ENCODE peak calls at places on chromosomes 2 and 18, in six cellular contexts. One of them, this sample, is unnamed.

GRCh38 chr18:34926683-34927082 is 114.5 kb upstream of the MAPRE2 start:
- DNase-seq in CD8-positive, alpha-beta T cell: no peak
- DNase-seq in MM.1S: no peak
- DNase-seq in breast epithelium: no peak
- DNase-seq in tibial nerve: no peak
- DNase-seq in A549: no peak
- DNase-seq in this sample: no peak

GRCh38 chr2:100882645-100883613 is 63.0 kb downstream of the NPAS2 start:
- DNase-seq in breast epithelium: no peak
- DNase-seq in MM.1S: no peak
- DNase-seq in tibial nerve: no peak
- DNase-seq in CD8-positive, alpha-beta T cell: no peak
- DNase-seq in A549: peak
- DNase-seq in this sample: no peak

GRCh38 chr2:15471606-15472005 is 89.5 kb downstream of the NBAS start:
- DNase-seq in A549: peak
- DNase-seq in breast epithelium: no peak
- DNase-seq in MM.1S: no peak
- DNase-seq in tibial nerve: no peak
- DNase-seq in CD8-positive, alpha-beta T cell: no peak
- DNase-seq in this sample: no peak

GRCh38 chr18:63042351-63042750 is 277.2 kb downstream of the BCL2 start:
- DNase-seq in A549: no peak
- DNase-seq in breast epithelium: no peak
- DNase-seq in CD8-positive, alpha-beta T cell: no peak
- DNase-seq in MM.1S: no peak
- DNase-seq in tibial nerve: no peak
- DNase-seq in this sample: no peak

GRCh38 chr18:67590571-67591141 is 74.1 kb upstream of the DSEL start:
- DNase-seq in breast epithelium: no peak
- DNase-seq in tibial nerve: no peak
- DNase-seq in MM.1S: peak
- DNase-seq in A549: no peak
- DNase-seq in CD8-positive, alpha-beta T cell: no peak
- DNase-seq in this sample: no peak

GRCh38 chr2:204205548-204205947 is 269.0 kb downstream of the ICOS start:
- DNase-seq in MM.1S: no peak
- DNase-seq in A549: no peak
- DNase-seq in tibial nerve: no peak
- DNase-seq in breast epithelium: no peak
- DNase-seq in CD8-positive, alpha-beta T cell: no peak
- DNase-seq in this sample: no peak

GRCh38 chr18:79606621-79607331 is 72.8 kb upstream of the CTDP1 start:
- DNase-seq in breast epithelium: no peak
- DNase-seq in MM.1S: no peak
- DNase-seq in CD8-positive, alpha-beta T cell: no peak
- DNase-seq in tibial nerve: peak
- DNase-seq in A549: no peak
- DNase-seq in this sample: no peak

GRCh38 chr18:14914771-14915170 is 166.8 kb downstream of the ANKRD30B start:
- DNase-seq in CD8-positive, alpha-beta T cell: no peak
- DNase-seq in A549: no peak
- DNase-seq in MM.1S: no peak
- DNase-seq in breast epithelium: no peak
- DNase-seq in tibial nerve: no peak
- DNase-seq in this sample: no peak

GRCh38 chr2:16755377-16755776 is 89.7 kb upstream of the CYRIA start:
- DNase-seq in breast epithelium: no peak
- DNase-seq in CD8-positive, alpha-beta T cell: no peak
- DNase-seq in MM.1S: no peak
- DNase-seq in A549: no peak
- DNase-seq in tibial nerve: peak
- DNase-seq in this sample: no peak

GRCh38 chr2:6791682-6792081 is 74.0 kb downstream of the CMPK2 start:
- DNase-seq in tibial nerve: no peak
- DNase-seq in breast epithelium: no peak
- DNase-seq in MM.1S: no peak
- DNase-seq in CD8-positive, alpha-beta T cell: no peak
- DNase-seq in A549: peak
- DNase-seq in this sample: no peak

GRCh38 chr2:236177967-236178909 is 10.1 kb upstream of the GBX2 start:
- DNase-seq in MM.1S: peak
- DNase-seq in breast epithelium: no peak
- DNase-seq in A549: peak
- DNase-seq in CD8-positive, alpha-beta T cell: no peak
- DNase-seq in tibial nerve: no peak
- DNase-seq in this sample: no peak

GRCh38 chr2:24825883-24826800 is 32.9 kb downstream of the CENPO start:
- DNase-seq in breast epithelium: no peak
- DNase-seq in MM.1S: no peak
- DNase-seq in CD8-positive, alpha-beta T cell: no peak
- DNase-seq in tibial nerve: no peak
- DNase-seq in A549: no peak
- DNase-seq in this sample: no peak

GRCh38 chr2:48514591-48514990 is 15.4 kb upstream of the STON1 start:
- DNase-seq in MM.1S: no peak
- DNase-seq in CD8-positive, alpha-beta T cell: no peak
- DNase-seq in A549: no peak
- DNase-seq in tibial nerve: no peak
- DNase-seq in breast epithelium: no peak
- DNase-seq in this sample: no peak

GRCh38 chr2:99512081-99512480 is 22.3 kb upstream of the REV1 start:
- DNase-seq in CD8-positive, alpha-beta T cell: no peak
- DNase-seq in breast epithelium: no peak
- DNase-seq in A549: no peak
- DNase-seq in MM.1S: no peak
- DNase-seq in tibial nerve: no peak
- DNase-seq in this sample: no peak

GRCh38 chr2:160229591-160229990 is 29.5 kb upstream of the ITGB6 start:
- DNase-seq in tibial nerve: no peak
- DNase-seq in CD8-positive, alpha-beta T cell: no peak
- DNase-seq in MM.1S: no peak
- DNase-seq in A549: peak
- DNase-seq in breast epithelium: no peak
- DNase-seq in this sample: no peak

GRCh38 chr18:66048404-66048803 is 297.6 kb downstream of the CDH7 start:
- DNase-seq in tibial nerve: no peak
- DNase-seq in breast epithelium: no peak
- DNase-seq in MM.1S: no peak
- DNase-seq in A549: no peak
- DNase-seq in CD8-positive, alpha-beta T cell: no peak
- DNase-seq in this sample: no peak

GRCh38 chr18:33755918-33756590 is 178.0 kb downstream of the ASXL3 start:
- DNase-seq in MM.1S: no peak
- DNase-seq in breast epithelium: no peak
- DNase-seq in CD8-positive, alpha-beta T cell: no peak
- DNase-seq in tibial nerve: no peak
- DNase-seq in A549: peak
- DNase-seq in this sample: no peak

GRCh38 chr2:219022616-219023015 is 18.7 kb downstream of the CFAP65 start:
- DNase-seq in MM.1S: no peak
- DNase-seq in tibial nerve: no peak
- DNase-seq in A549: no peak
- DNase-seq in breast epithelium: no peak
- DNase-seq in CD8-positive, alpha-beta T cell: no peak
- DNase-seq in this sample: no peak
- TF ChIP-seq CTCF in MM.1S: no peak
- TF ChIP-seq CTCF in tibial nerve: no peak
- TF ChIP-seq CTCF in A549: no peak
- TF ChIP-seq CTCF in breast epithelium: no peak
- TF ChIP-seq CTCF in CD8-positive, alpha-beta T cell: no peak
- TF ChIP-seq CTCF in this sample: no peak

GRCh38 chr2:190882327-190882766 is 1.7 kb downstream of the GLS start:
- DNase-seq in breast epithelium: no peak
- DNase-seq in CD8-positive, alpha-beta T cell: no peak
- DNase-seq in tibial nerve: no peak
- DNase-seq in A549: no peak
- DNase-seq in MM.1S: no peak
- DNase-seq in this sample: no peak
- H3K27ac ChIP-seq in breast epithelium: peak
- H3K27ac ChIP-seq in CD8-positive, alpha-beta T cell: peak
- H3K27ac ChIP-seq in tibial nerve: peak
- H3K27ac ChIP-seq in A549: peak
- H3K27ac ChIP-seq in MM.1S: peak
- H3K27ac ChIP-seq in this sample: peak

GRCh38 chr2:206987810-206988209 is 48.5 kb downstream of the CPO start:
- DNase-seq in CD8-positive, alpha-beta T cell: no peak
- DNase-seq in breast epithelium: no peak
- DNase-seq in A549: no peak
- DNase-seq in tibial nerve: no peak
- DNase-seq in MM.1S: no peak
- DNase-seq in this sample: no peak

GRCh38 chr2:206989306-206989705 is 50.0 kb downstream of the CPO start:
- DNase-seq in A549: peak
- DNase-seq in MM.1S: peak
- DNase-seq in CD8-positive, alpha-beta T cell: no peak
- DNase-seq in breast epithelium: no peak
- DNase-seq in tibial nerve: no peak
- DNase-seq in this sample: no peak

GRCh38 chr2:206986943-206987342 is 47.6 kb downstream of the CPO start:
- DNase-seq in MM.1S: peak
- DNase-seq in A549: no peak
- DNase-seq in CD8-positive, alpha-beta T cell: no peak
- DNase-seq in tibial nerve: no peak
- DNase-seq in breast epithelium: no peak
- DNase-seq in this sample: no peak

GRCh38 chr2:206990335-206990734 is 51.0 kb downstream of the CPO start:
- DNase-seq in A549: no peak
- DNase-seq in MM.1S: no peak
- DNase-seq in breast epithelium: no peak
- DNase-seq in CD8-positive, alpha-beta T cell: no peak
- DNase-seq in tibial nerve: no peak
- DNase-seq in this sample: no peak

DNA sequence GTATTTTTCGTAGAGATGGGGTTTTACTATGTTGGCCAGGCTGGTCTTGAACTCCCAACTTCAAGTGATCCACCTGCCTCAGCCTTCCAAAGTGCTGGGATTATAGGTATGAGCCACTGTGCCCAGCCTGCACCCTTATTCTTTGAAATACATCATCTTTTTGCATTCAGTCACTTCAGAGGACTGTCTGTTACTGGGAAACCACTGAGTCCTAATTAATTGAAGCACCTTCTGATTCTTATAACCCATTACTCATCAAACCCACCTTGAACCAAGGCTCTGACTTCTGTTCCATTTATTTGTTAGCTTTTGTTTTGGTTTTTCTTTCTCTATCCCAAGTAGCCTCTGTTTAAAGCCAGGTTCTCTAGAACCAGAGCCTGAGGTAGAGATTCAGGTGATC is 49.6 kb downstream of the CPO start:
- DNase-seq in tibial nerve: no peak
- DNase-seq in CD8-positive, alpha-beta T cell: no peak
- DNase-seq in MM.1S: no peak
- DNase-seq in A549: no peak
- DNase-seq in breast epithelium: no peak
- DNase-seq in this sample: no peak
- TF ChIP-seq CTCF in tibial nerve: no peak
- TF ChIP-seq CTCF in CD8-positive, alpha-beta T cell: no peak
- TF ChIP-seq CTCF in MM.1S: no peak
- TF ChIP-seq CTCF in A549: no peak
- TF ChIP-seq CTCF in breast epithelium: no peak
- TF ChIP-seq CTCF in this sample: no peak

DNA sequence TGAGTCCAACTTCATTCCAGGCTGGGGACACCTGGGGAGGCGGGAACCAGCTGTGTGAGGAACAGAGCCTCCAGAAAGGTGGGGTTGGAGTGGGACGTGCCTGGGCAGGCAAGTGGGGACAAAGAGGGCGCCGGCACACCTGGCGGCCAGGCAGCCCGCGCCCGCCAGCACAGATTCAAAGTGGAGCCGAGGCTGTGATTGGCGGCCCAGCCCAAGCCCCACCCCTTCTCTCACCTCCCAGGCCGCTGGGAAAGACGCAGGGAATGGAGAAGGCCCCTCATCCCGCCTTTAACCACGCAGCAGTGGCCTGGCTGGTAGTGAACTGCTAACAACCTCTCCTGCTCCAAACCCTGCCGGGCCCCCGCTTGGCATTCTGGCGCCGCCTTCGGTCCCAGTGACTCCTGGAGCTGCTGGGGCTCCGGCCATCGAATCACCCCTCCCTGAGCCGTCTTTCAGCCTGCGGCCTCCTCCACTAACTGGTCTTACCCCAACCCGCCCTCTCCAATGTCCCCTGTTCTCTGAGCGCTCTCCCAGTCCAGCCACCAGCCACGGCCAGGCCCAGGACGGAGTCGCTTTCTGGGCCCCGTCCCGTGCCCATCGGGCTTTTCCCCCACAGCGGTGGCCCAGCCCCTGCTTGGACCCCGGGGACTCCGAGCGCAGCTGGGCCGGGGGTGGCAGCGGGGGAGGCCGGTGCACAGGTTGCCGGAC is 27.9 kb upstream of the PTMA start:
- DNase-seq in A549: no peak
- DNase-seq in MM.1S: no peak
- DNase-seq in CD8-positive, alpha-beta T cell: no peak
- DNase-seq in tibial nerve: no peak
- DNase-seq in breast epithelium: no peak
- DNase-seq in this sample: no peak
- H3K27ac ChIP-seq in A549: peak
- H3K27ac ChIP-seq in MM.1S: no peak
- H3K27ac ChIP-seq in CD8-positive, alpha-beta T cell: no peak
- H3K27ac ChIP-seq in tibial nerve: peak
- H3K27ac ChIP-seq in breast epithelium: peak
- H3K27ac ChIP-seq in this sample: no peak

GRCh38 chr2:59458862-59459261 is 1094.6 kb downstream of the BCL11A start:
- DNase-seq in CD8-positive, alpha-beta T cell: no peak
- DNase-seq in breast epithelium: no peak
- DNase-seq in A549: no peak
- DNase-seq in tibial nerve: no peak
- DNase-seq in MM.1S: no peak
- DNase-seq in this sample: no peak
- TF ChIP-seq CTCF in CD8-positive, alpha-beta T cell: no peak
- TF ChIP-seq CTCF in breast epithelium: no peak
- TF ChIP-seq CTCF in A549: no peak
- TF ChIP-seq CTCF in tibial nerve: no peak
- TF ChIP-seq CTCF in MM.1S: no peak
- TF ChIP-seq CTCF in this sample: no peak

DNA sequence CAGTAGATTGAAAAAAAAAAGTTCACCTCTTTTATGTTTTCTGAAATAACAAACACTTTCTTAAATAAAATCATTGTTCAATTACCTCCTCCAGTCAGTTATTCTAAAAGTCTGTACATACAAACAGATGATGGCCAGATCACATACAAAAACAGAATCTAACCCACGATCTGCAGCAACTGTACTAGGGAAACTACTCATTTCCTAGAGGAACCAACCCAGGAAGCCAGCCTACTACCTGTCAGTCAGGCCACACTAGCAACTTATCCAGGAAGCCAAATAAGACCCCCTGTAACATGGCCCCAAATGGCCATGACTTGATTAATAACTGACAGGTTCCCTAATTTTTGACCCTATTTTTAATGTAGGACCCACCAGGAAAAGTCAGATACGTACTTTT is 486.7 kb downstream of the FBXO15 start:
- DNase-seq in tibial nerve: no peak
- DNase-seq in MM.1S: no peak
- DNase-seq in CD8-positive, alpha-beta T cell: no peak
- DNase-seq in breast epithelium: no peak
- DNase-seq in A549: no peak
- DNase-seq in this sample: no peak
- H3K27ac ChIP-seq in tibial nerve: no peak
- H3K27ac ChIP-seq in MM.1S: no peak
- H3K27ac ChIP-seq in CD8-positive, alpha-beta T cell: no peak
- H3K27ac ChIP-seq in breast epithelium: no peak
- H3K27ac ChIP-seq in A549: no peak
- H3K27ac ChIP-seq in this sample: no peak

GRCh38 chr2:216426938-216427337 is 14.7 kb downstream of the SMARCAL1 start:
- DNase-seq in breast epithelium: no peak
- DNase-seq in MM.1S: no peak
- DNase-seq in CD8-positive, alpha-beta T cell: no peak
- DNase-seq in tibial nerve: no peak
- DNase-seq in A549: no peak
- DNase-seq in this sample: no peak
- TF ChIP-seq CTCF in breast epithelium: no peak
- TF ChIP-seq CTCF in MM.1S: no peak
- TF ChIP-seq CTCF in CD8-positive, alpha-beta T cell: no peak
- TF ChIP-seq CTCF in tibial nerve: no peak
- TF ChIP-seq CTCF in A549: no peak
- TF ChIP-seq CTCF in this sample: no peak